ENCODE peak calls at places on chromosomes 4 and X, in four cellular contexts. One of them, this sample, is unnamed.

GRCh38 chrX:22652596-22652995 is 347.2 kb upstream of the DDX53 start:
- DNase-seq in astrocyte of the cerebellum: no peak
- DNase-seq in AG09309: no peak
- DNase-seq in mammary epithelial cell: no peak
- DNase-seq in this sample: peak; percentile 12

GRCh38 chr4:64192731-64193412 is 216.4 kb downstream of the TECRL start:
- DNase-seq in astrocyte of the cerebellum: no peak
- DNase-seq in mammary epithelial cell: no peak
- DNase-seq in AG09309: no peak
- DNase-seq in this sample: no peak

GRCh38 chrX:2445662-2446623 is 54.8 kb downstream of the DHRSX start:
- DNase-seq in mammary epithelial cell: no peak
- DNase-seq in astrocyte of the cerebellum: no peak
- DNase-seq in AG09309: no peak
- DNase-seq in this sample: no peak

GRCh38 chr4:127503111-127503510 is 129.6 kb upstream of the INTU start:
- DNase-seq in astrocyte of the cerebellum: peak; percentile 89
- DNase-seq in AG09309: peak; percentile 11
- DNase-seq in mammary epithelial cell: no peak
- DNase-seq in this sample: no peak

GRCh38 chr4:147596377-147596776 is 20.8 kb upstream of the TMEM184C start:
- DNase-seq in astrocyte of the cerebellum: no peak
- DNase-seq in mammary epithelial cell: peak; percentile 32
- DNase-seq in AG09309: no peak
- DNase-seq in this sample: no peak

GRCh38 chr4:57426779-57427395 is 316.7 kb upstream of the IGFBP7 start:
- DNase-seq in astrocyte of the cerebellum: peak; percentile 54
- DNase-seq in AG09309: no peak
- DNase-seq in mammary epithelial cell: peak; percentile 61
- DNase-seq in this sample: peak; percentile 80

GRCh38 chr4:99947608-99948007 is 1.2 kb upstream of the DNAJB14 start:
- DNase-seq in AG09309: no peak
- DNase-seq in astrocyte of the cerebellum: no peak
- DNase-seq in mammary epithelial cell: no peak
- DNase-seq in this sample: no peak

GRCh38 chr4:47551682-47552081 is 66.6 kb downstream of the ATP10D start:
- DNase-seq in AG09309: no peak
- DNase-seq in astrocyte of the cerebellum: no peak
- DNase-seq in mammary epithelial cell: peak; percentile 51
- DNase-seq in this sample: no peak

GRCh38 chrX:140091276-140091886 is 126.1 kb upstream of the CXorf66 start:
- DNase-seq in mammary epithelial cell: no peak
- DNase-seq in AG09309: no peak
- DNase-seq in astrocyte of the cerebellum: no peak
- DNase-seq in this sample: peak; percentile 71

GRCh38 chrX:46957299-46957698 is 45.1 kb downstream of the JADE3 start:
- DNase-seq in AG09309: no peak
- DNase-seq in mammary epithelial cell: no peak
- DNase-seq in astrocyte of the cerebellum: no peak
- DNase-seq in this sample: no peak

GRCh38 chrX:46959985-46960700 is 47.9 kb downstream of the JADE3 start:
- DNase-seq in mammary epithelial cell: no peak
- DNase-seq in AG09309: no peak
- DNase-seq in astrocyte of the cerebellum: no peak
- DNase-seq in this sample: no peak

GRCh38 chrX:46959101-46959500 is 46.9 kb downstream of the JADE3 start:
- DNase-seq in astrocyte of the cerebellum: no peak
- DNase-seq in AG09309: no peak
- DNase-seq in mammary epithelial cell: peak; percentile 31
- DNase-seq in this sample: no peak

GRCh38 chrX:46961574-46962279 is 49.5 kb downstream of the JADE3 start:
- DNase-seq in astrocyte of the cerebellum: no peak
- DNase-seq in mammary epithelial cell: no peak
- DNase-seq in AG09309: no peak
- DNase-seq in this sample: no peak

GRCh38 chrX:46961097-46961496 is 48.9 kb downstream of the JADE3 start:
- DNase-seq in astrocyte of the cerebellum: no peak
- DNase-seq in AG09309: no peak
- DNase-seq in mammary epithelial cell: no peak
- DNase-seq in this sample: no peak
- TF ChIP-seq CTCF in astrocyte of the cerebellum: no peak
- TF ChIP-seq CTCF in AG09309: no peak
- TF ChIP-seq CTCF in mammary epithelial cell: no peak
- TF ChIP-seq CTCF in this sample: no peak

GRCh38 chr4:19791422-19792113 is 460.1 kb upstream of the SLIT2 start:
- DNase-seq in astrocyte of the cerebellum: no peak
- DNase-seq in AG09309: no peak
- DNase-seq in mammary epithelial cell: no peak
- DNase-seq in this sample: no peak
- TF ChIP-seq CTCF in astrocyte of the cerebellum: no peak
- TF ChIP-seq CTCF in AG09309: peak; percentile 4
- TF ChIP-seq CTCF in mammary epithelial cell: peak; percentile 10
- TF ChIP-seq CTCF in this sample: no peak

DNA sequence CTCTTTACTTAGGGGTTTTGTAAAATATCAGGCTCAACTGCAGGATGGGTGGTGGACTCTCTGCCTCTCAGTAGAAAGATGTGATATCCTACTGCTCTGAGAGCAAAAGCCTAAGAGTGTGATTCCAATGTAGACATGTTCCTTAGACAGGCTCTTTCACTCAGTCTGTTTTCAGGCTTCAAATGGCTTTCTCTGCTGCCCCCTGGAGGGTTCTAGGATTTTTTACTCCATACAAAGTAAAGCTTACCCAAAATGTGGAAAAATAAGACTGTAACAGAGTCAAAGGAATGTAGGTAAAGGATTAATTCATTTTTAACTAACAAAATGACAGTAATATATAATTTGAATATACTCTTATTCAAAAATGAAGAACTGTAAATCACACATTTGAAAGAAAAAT is 32.1 kb downstream of the ZGRF1 start:
- DNase-seq in mammary epithelial cell: peak; percentile 35
- DNase-seq in astrocyte of the cerebellum: peak; percentile 57
- DNase-seq in AG09309: peak; percentile 25
- DNase-seq in this sample: peak; percentile 50
- TF ChIP-seq CTCF in mammary epithelial cell: peak; percentile 45
- TF ChIP-seq CTCF in astrocyte of the cerebellum: peak; percentile 68
- TF ChIP-seq CTCF in AG09309: peak; percentile 72
- TF ChIP-seq CTCF in this sample: peak; percentile 67

GRCh38 chr4:2393353-2394270 is 24.8 kb downstream of the ZFYVE28 start:
- DNase-seq in astrocyte of the cerebellum: no peak
- DNase-seq in AG09309: no peak
- DNase-seq in mammary epithelial cell: no peak
- DNase-seq in this sample: peak; percentile 74
- TF ChIP-seq CTCF in astrocyte of the cerebellum: no peak
- TF ChIP-seq CTCF in AG09309: no peak
- TF ChIP-seq CTCF in mammary epithelial cell: no peak
- TF ChIP-seq CTCF in this sample: no peak

DNA sequence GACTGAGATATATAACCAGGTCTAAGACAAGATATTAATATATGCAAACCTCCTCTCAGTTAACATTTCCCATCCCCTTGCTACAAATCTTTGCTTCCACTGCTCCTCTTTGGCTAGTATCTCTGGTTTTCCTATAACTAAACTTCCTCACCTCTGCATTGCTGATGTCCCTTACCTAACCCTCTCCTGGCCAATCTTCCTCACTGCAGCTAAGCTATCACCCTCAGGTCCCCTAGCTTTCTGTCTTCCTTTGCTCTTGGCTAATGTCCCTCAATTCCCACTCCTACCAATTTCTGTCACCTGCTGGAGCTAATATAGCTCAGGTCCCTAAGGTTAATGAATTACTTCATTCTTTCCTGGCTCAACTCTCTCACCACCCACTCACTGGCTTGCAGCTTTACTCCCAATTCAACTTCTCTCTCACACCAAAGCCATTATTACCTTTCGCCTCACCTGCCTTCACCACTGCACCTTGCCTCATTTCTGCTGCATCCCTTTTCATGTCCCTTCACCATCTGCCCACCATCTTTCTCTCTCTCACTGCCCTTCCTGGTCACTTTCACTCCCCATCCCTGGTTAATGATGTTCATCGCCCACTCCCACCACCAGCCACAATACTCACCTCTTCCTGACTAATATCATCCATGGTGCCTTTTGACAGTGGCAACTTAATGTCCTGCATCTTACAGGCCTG is 26.7 kb downstream of the SMC1A start:
- DNase-seq in AG09309: no peak
- DNase-seq in astrocyte of the cerebellum: no peak
- DNase-seq in mammary epithelial cell: no peak
- DNase-seq in this sample: no peak
- TF ChIP-seq CTCF in AG09309: no peak
- TF ChIP-seq CTCF in astrocyte of the cerebellum: no peak
- TF ChIP-seq CTCF in mammary epithelial cell: no peak
- TF ChIP-seq CTCF in this sample: no peak

GRCh38 chrX:95907081-95907480 is 777.6 kb upstream of the DIAPH2 start:
- DNase-seq in astrocyte of the cerebellum: no peak
- DNase-seq in mammary epithelial cell: no peak
- DNase-seq in AG09309: no peak
- DNase-seq in this sample: no peak

DNA sequence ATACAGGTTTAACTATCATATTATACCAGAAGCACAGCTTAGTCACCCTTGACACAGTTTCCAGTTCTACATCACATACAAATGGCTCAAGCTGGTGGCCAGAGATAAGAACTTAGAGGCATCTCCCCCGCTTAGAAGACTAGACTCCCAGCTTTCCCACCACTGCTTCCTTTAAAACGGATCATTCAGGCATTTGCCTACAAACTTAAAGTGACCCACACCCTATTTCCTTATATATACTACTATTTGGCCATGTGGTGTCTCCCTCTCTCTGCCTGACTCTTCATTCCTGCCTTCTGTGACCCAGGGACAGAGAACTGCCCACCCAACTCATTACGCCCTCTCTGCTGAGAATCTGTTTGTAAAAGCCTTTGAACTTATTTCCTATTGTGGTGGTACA is 781.2 kb upstream of the DIAPH2 start:
- DNase-seq in mammary epithelial cell: no peak
- DNase-seq in astrocyte of the cerebellum: no peak
- DNase-seq in AG09309: no peak
- DNase-seq in this sample: no peak
- TF ChIP-seq CTCF in mammary epithelial cell: no peak
- TF ChIP-seq CTCF in astrocyte of the cerebellum: no peak
- TF ChIP-seq CTCF in AG09309: no peak
- TF ChIP-seq CTCF in this sample: no peak